ENCODE peak calls at places on chromosomes 3 and 15, in four cellular contexts. G is HL-60, W is K562, K is H1. C is an unnamed sample.

GRCh38 chr3:57980416-57980815 is 27.8 kb upstream of the FLNB start:
- DNase-seq in W (no peak), K (no peak), G (peak; percentile 62), C (no peak)

GRCh38 chr3:30227571-30228301 is 378.7 kb upstream of the TGFBR2 start:
- DNase-seq in K (no peak), W (no peak), G (peak; percentile 34), C (no peak)

GRCh38 chr3:56878046-56878445 is 76.3 kb upstream of the ARHGEF3 start:
- DNase-seq in G (no peak), K (no peak), W (no peak), C (no peak)

GRCh38 chr3:59006791-59007517 is 42.9 kb downstream of the CFAP20DC start:
- DNase-seq in G (no peak), W (no peak), K (no peak), C (no peak)

GRCh38 chr3:9124725-9125124 is 124.7 kb downstream of the SRGAP3 start:
- DNase-seq in G (no peak), K (no peak), W (no peak), C (no peak)

GRCh38 chr15:58445861-58446260 is 14.1 kb downstream of the LIPC start:
- DNase-seq in W (no peak), K (no peak), G (no peak), C (no peak)

GRCh38 chr15:45642203-45642932 is 7.5 kb downstream of the SQOR start:
- DNase-seq in K (no peak), W (no peak), G (no peak), C (no peak)

GRCh38 chr3:183975981-183976662 is 41.6 kb downstream of the ABCC5 start:
- DNase-seq in G (no peak), K (no peak), W (peak; percentile 35), C (no peak)

GRCh38 chr3:38107911-38108648 is 28.8 kb downstream of the ACAA1 start:
- DNase-seq in W (no peak), K (no peak), G (no peak), C (no peak)

GRCh38 chr15:89119489-89120478 is 31.5 kb downstream of the ABHD2 start:
- DNase-seq in K (no peak), W (no peak), G (no peak), C (no peak)

GRCh38 chr3:114319453-114319852 is 25.6 kb downstream of the TIGIT start:
- DNase-seq in K (peak; percentile 27), G (no peak), W (no peak), C (no peak)

GRCh38 chr15:99059010-99059981 is 45.6 kb upstream of the SYNM start:
- DNase-seq in W (peak; percentile 76), G (peak; percentile 38), K (peak; percentile 70), C (peak; percentile 93)

GRCh38 chr3:21894459-21895083 is 143.6 kb upstream of the ZNF385D start:
- DNase-seq in K (no peak), W (no peak), G (no peak), C (peak; percentile 6)

GRCh38 chr3:134931045-134931775 is 136.2 kb downstream of the EPHB1 start:
- DNase-seq in W (no peak), K (no peak), G (no peak), C (no peak)

GRCh38 chr3:143885803-143886427 is 37.6 kb upstream of the SLC9A9 start:
- DNase-seq in G (peak; percentile 24), W (peak; percentile 41), K (no peak), C (peak; percentile 26)

GRCh38 chr3:46946856-46947544 is 29.5 kb downstream of the CCDC12 start:
- DNase-seq in K (no peak), W (peak; percentile 72), G (no peak), C (peak; percentile 80)

GRCh38 chr15:90529369-90530249 is at the start of gene CRTC3:
- DNase-seq in W (peak; percentile 92), K (no peak), G (peak; percentile 42), C (peak; percentile 94)

GRCh38 chr3:13088020-13089006 is 15.1 kb upstream of the IQSEC1 start:
- DNase-seq in G (no peak), W (no peak), K (no peak), C (no peak)

GRCh38 chr3:127555108-127555507 is 35.4 kb downstream of the TPRA1 start:
- DNase-seq in G (no peak), K (no peak), W (no peak), C (no peak)

GRCh38 chr3:134373278-134373941 is 837 bp downstream of the AMOTL2 start:
- DNase-seq in G (no peak), K (peak; percentile 80), W (no peak), C (peak; percentile 84)

GRCh38 chr3:9036327-9037112 is 73.2 kb upstream of the RAD18 start:
- DNase-seq in W (no peak), G (no peak), K (no peak), C (peak; percentile 54)

GRCh38 chr3:116836286-116836685 is 126.7 kb downstream of the TUSC7 start:
- DNase-seq in K (no peak), G (no peak), W (no peak), C (no peak)

GRCh38 chr15:47505712-47506542 is 211.4 kb upstream of the SEMA6D start:
- DNase-seq in W (no peak), G (no peak), K (no peak), C (peak; percentile 25)

GRCh38 chr3:99633887-99634558 is 4.4 kb upstream of the COL8A1 start:
- DNase-seq in G (no peak), K (no peak), W (no peak), C (no peak)

GRCh38 chr15:89177633-89178306 is 43.6 kb downstream of the RLBP1 start:
- DNase-seq in G (peak; percentile 74), W (peak; percentile 58), K (no peak), C (peak; percentile 55)

GRCh38 chr3:132537297-132537696 is 59.8 kb upstream of the ACKR4 start:
- DNase-seq in W (no peak), G (no peak), K (no peak), C (no peak)

GRCh38 chr3:126288314-126288713 is 68.9 kb downstream of the KLF15 start:
- DNase-seq in G (no peak), W (no peak), K (no peak), C (no peak)

DNA sequence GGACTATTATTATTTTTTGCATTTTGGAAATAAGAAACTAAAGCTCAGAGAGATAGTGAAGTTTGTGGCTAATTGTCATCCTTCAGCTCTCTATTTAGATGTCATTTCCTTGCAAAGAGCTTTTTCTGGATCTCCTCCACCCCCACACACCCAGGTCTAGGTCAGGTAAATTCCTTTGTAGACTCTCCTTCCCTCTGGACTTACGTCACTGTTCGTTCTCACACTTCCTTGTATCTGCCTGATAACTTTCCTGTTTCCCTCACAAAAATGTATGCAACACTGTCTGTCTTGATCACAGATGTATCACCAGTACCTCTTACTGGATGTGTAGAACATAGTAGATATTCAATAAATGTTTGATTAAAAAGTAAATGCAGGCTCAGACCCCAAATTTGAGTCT is 6.1 kb upstream of the MB21D2 start:
- DNase-seq in G (no peak), K (no peak), W (no peak), C (no peak)
- TF ChIP-seq CTCF in G (no peak), K (no peak), W (no peak), C (no peak)

GRCh38 chr3:11739123-11739522 is 95.4 kb upstream of the VGLL4 start:
- DNase-seq in W (no peak), G (no peak), K (no peak), C (no peak)

GRCh38 chr3:11736136-11736833 is 92.6 kb upstream of the VGLL4 start:
- DNase-seq in K (no peak), G (no peak), W (no peak), C (peak; percentile 71)

GRCh38 chr3:11739712-11740111 is 96.0 kb upstream of the VGLL4 start:
- DNase-seq in G (no peak), W (no peak), K (no peak), C (no peak)

GRCh38 chr3:11735638-11736037 is 91.9 kb upstream of the VGLL4 start:
- DNase-seq in K (no peak), W (no peak), G (no peak), C (no peak)

DNA sequence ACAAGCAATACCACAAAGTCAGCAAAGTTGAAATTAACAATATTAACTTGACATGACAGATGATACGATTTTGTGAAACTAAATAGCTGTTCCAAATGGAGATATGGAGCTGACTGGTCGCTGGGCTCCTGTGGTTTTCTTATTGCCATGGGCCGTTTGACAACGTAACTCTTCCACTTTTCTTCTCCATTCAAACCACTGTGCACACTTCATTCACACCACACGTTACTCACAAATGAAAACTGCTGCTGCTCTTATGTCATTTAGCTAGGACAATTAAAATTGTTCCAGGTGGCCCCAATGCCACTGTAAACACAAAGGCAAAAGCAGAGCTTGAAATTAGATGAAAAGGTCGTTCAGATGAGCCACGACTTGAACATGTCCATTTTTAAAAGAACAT is 94.0 kb upstream of the VGLL4 start:
- DNase-seq in W (no peak), K (no peak), G (no peak), C (no peak)
- H3K27ac ChIP-seq in W (no peak overlapping the region), K (no peak overlapping the region), G (no peak overlapping the region), C (no peak overlapping the region)

DNA sequence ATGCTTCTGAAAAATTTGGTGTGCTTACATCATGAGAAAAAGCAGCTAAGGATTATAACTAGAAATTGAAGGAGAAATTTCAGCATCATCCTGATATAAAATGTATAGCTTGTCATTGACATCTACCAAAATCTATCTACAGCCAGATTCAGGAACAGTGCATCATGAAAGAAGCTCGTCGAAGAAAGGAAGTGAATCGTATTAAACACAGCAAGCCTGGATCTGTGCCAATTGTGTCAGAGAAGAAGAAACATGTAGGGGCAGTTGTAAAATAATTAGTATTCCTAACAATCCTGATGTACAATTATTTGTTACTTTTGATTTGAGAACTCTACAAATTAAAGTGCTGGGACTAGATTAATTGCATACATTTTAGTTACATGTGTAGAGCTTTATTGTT is 37.2 kb downstream of the AP4E1 start:
- DNase-seq in G (peak; percentile 7), K (no peak), W (no peak), C (no peak)
- TF ChIP-seq GABPA in G (no peak), K (no peak), W (no peak), C (no peak)

DNA sequence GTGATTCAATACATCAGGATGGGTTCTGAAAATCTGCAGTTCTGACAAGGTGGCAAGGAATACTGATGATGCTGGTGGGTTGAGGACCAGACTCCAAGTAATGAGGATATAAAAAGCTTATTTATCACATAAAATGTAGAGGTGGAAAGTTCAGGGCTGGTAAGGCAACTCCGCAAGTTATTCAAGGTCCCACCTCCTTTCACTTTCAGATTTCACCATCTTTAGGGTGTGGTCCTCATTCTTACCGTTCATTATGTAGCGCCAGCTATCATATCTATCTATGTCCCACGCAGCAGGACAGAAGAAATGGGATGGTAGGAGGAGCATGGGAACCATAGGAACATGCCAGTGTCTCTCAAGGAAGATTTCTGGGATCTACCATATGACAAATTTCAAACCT is 80.3 kb downstream of the IL1RAP start:
- DNase-seq in W (no peak), G (no peak), K (no peak), C (no peak)
- TF ChIP-seq CTCF in W (no peak), G (no peak), K (no peak), C (no peak)

C was measured in SK-N-SH.